ENCODE peak calls at places on chromosomes 16 and 17, in seven cellular contexts. L is stomach, R is mucosa of descending colon, I is right lobe of liver, A is PC-3, N is heart left ventricle, Q is lung. S is an unnamed sample. For H3K9me3, the result is how much of the 10 kb centered on the place peaks cover.

GRCh38 chr17:11880714-11881113 is 116.6 kb downstream of the ZNF18 start:
- DNase-seq in N (no peak), R (no peak), I (no peak), Q (no peak), A (peak), L (no peak), S (no peak)

GRCh38 chr17:76092526-76093413 is 10.8 kb downstream of the EXOC7 start:
- DNase-seq in N (no peak), L (no peak), A (no peak), Q (no peak), I (no peak), R (no peak), S (no peak)

GRCh38 chr17:1797323-1797722 is 32.4 kb downstream of the SMYD4 start:
- DNase-seq in R (no peak), N (no peak), A (no peak), Q (no peak), L (no peak), I (no peak), S (no peak)

GRCh38 chr16:56617212-56618085 is 8.1 kb upstream of the MT1E start:
- DNase-seq in I (peak), N (peak), L (peak), Q (peak), R (peak), A (no peak), S (peak)

GRCh38 chr17:64572682-64573154 is 65.9 kb downstream of the CEP95 start:
- DNase-seq in I (no peak), L (no peak), A (peak), R (no peak), N (no peak), Q (no peak), S (no peak)

GRCh38 chr16:12377497-12377896 is 401.0 kb downstream of the SNX29 start:
- DNase-seq in I (no peak), A (no peak), Q (no peak), L (no peak), R (no peak), N (no peak), S (no peak)

GRCh38 chr16:5615868-5616642 is 518.5 kb upstream of the EEF2KMT start:
- DNase-seq in A (peak), N (peak), R (peak), Q (peak), L (peak), I (peak), S (no peak)

GRCh38 chr17:45368661-45369060 is 51.8 kb upstream of the MAP3K14 start:
- DNase-seq in L (no peak), Q (no peak), I (no peak), A (no peak), N (no peak), R (no peak), S (no peak)

GRCh38 chr16:77385481-77385880 is 49.4 kb downstream of the ADAMTS18 start:
- DNase-seq in R (no peak), L (no peak), N (no peak), I (no peak), Q (no peak), A (no peak), S (no peak)

GRCh38 chr17:57889892-57890856 is 40.3 kb upstream of the MRPS23 start:
- DNase-seq in R (peak), L (peak), I (peak), N (peak), A (peak), Q (peak), S (no peak)

GRCh38 chr16:78005881-78006280 is 16.5 kb upstream of the CLEC3A start:
- DNase-seq in L (no peak), I (no peak), N (no peak), Q (no peak), A (no peak), R (no peak), S (no peak)

GRCh38 chr17:47728214-47728877 is 4.7 kb upstream of the TBX21 start:
- DNase-seq in A (no peak), N (no peak), R (peak), Q (no peak), L (no peak), I (no peak), S (no peak)

GRCh38 chr16:72073831-72074230 is 10.8 kb downstream of the HPR start:
- DNase-seq in I (no peak), R (no peak), L (peak), N (peak), A (no peak), Q (no peak), S (no peak)

GRCh38 chr16:85443116-85443515 is 170.0 kb upstream of the GSE1 start:
- DNase-seq in Q (no peak), N (no peak), L (no peak), A (no peak), R (no peak), I (no peak), S (no peak)

GRCh38 chr16:48383204-48383876 is 1.9 kb downstream of the SIAH1 start:
- DNase-seq in A (no peak), Q (no peak), R (no peak), N (no peak), I (no peak), L (no peak), S (no peak)

GRCh38 chr17:51046527-51047384 is 73.9 kb downstream of the SPAG9 start:
- DNase-seq in I (no peak), L (no peak), Q (no peak), R (no peak), N (peak), A (no peak), S (no peak)

GRCh38 chr17:2419526-2419925 is 18.7 kb upstream of the MNT start:
- DNase-seq in A (no peak), R (no peak), Q (no peak), I (no peak), N (no peak), L (no peak), S (no peak)

GRCh38 chr16:81026429-81026828 is 9.2 kb upstream of the ATMIN start:
- DNase-seq in Q (no peak), L (no peak), N (no peak), I (no peak), R (no peak), A (no peak), S (no peak)
- H3K9me3 ChIP-seq in Q (under half), L (under half), N (under half), I (under half), R (under half), A (under half), S (under half)

GRCh38 chr17:69948406-69948805 is 126.6 kb upstream of the KCNJ16 start:
- DNase-seq in R (no peak), Q (no peak), A (no peak), I (no peak), L (no peak), N (no peak), S (no peak)
- H3K9me3 ChIP-seq in R (under half), Q (under half), A (under half), I (under half), L (under half), N (under half), S (under half)

GRCh38 chr16:35215287-35215686 is 1755.9 kb downstream of the TP53TG3F start:
- DNase-seq in R (no peak), N (no peak), L (no peak), I (no peak), Q (no peak), A (no peak), S (no peak)
- H3K9me3 ChIP-seq in R (under half), N (under half), L (under half), I (under half), Q (under half), A (under half), S (under half)

DNA sequence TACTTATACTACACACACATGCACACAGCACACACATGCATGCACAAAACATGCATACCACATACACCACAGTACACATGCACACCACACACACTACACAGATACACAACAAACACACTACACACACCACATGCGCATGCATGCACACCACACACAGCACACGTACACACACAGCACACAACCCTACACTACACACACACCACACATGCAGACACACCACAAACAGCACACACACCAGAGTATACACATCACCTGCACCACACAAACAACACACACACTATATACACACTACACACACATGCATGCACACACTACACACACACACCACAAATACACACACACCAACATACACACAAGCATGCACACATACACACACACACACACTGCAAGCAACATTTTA is 166.8 kb downstream of the AHSP start:
- DNase-seq in N (no peak), A (no peak), Q (no peak), I (no peak), L (no peak), R (no peak), S (no peak)
- H3K9me3 ChIP-seq in N (under half), A (under half), Q (under half), I (under half), L (under half), R (under half), S (under half)

GRCh38 chr16:13697568-13697967 is 222.4 kb upstream of the ERCC4 start:
- DNase-seq in I (no peak), N (no peak), A (no peak), R (no peak), Q (no peak), L (no peak), S (no peak)

GRCh38 chr16:13697013-13697412 is 222.9 kb upstream of the ERCC4 start:
- DNase-seq in L (no peak), Q (no peak), I (no peak), R (no peak), A (no peak), N (no peak), S (no peak)

GRCh38 chr16:13696017-13696416 is 223.9 kb upstream of the ERCC4 start:
- DNase-seq in L (no peak), Q (no peak), R (no peak), I (no peak), N (no peak), A (no peak), S (no peak)
- H3K9me3 ChIP-seq in L (under half), Q (under half), R (under half), I (under half), N (under half), A (under half), S (under half)

GRCh38 chr16:31754998-31755615 is 118.5 kb upstream of the ZNF267 start:
- DNase-seq in Q (no peak), I (no peak), N (no peak), R (no peak), L (no peak), A (no peak), S (no peak)
- H3K9me3 ChIP-seq in Q (under half), I (under half), N (half or more), R (half or more), L (half or more), A (under half), S (half or more)